ENCODE peak calls at places on chromosomes 2 and 18, in five cellular contexts. X, D, U, S and N are unnamed samples.

GRCh38 chr18:31609886-31610646 is 18.4 kb downstream of the TTR start:
- DNase-seq in S (no peak), D (no peak), X (no peak), U (no peak), N (no peak)

GRCh38 chr2:40380721-40381120 is 71.2 kb downstream of the SLC8A1 start:
- DNase-seq in U (no peak), S (no peak), X (no peak), D (no peak), N (no peak)

GRCh38 chr2:113131343-113131933 is 4.0 kb downstream of the IL1RN start:
- DNase-seq in U (no peak), D (no peak), X (no peak), S (no peak), N (no peak)

GRCh38 chr2:128058114-128058513 is 30.3 kb upstream of the SAP130 start:
- DNase-seq in D (no peak), U (no peak), X (no peak), S (no peak), N (no peak)

GRCh38 chr18:61824733-61825363 is 68.0 kb downstream of the RNF152 start:
- DNase-seq in X (no peak), S (no peak), U (no peak), D (peak), N (no peak)

GRCh38 chr2:43110442-43110871 is 115.9 kb downstream of the ZFP36L2 start:
- DNase-seq in D (peak), X (no peak), S (no peak), U (peak), N (peak)

GRCh38 chr2:172864182-172864581 is 128.5 kb downstream of the RAPGEF4 start:
- DNase-seq in U (no peak), S (peak), X (no peak), D (peak), N (peak)

GRCh38 chr2:45119855-45120254 is 110.6 kb upstream of the SIX2 start:
- DNase-seq in S (no peak), D (peak), U (peak), X (no peak), N (peak)

GRCh38 chr2:102619414-102620319 is at the start of gene SLC9A2:
- DNase-seq in S (peak), X (no peak), D (peak), U (no peak), N (no peak)

GRCh38 chr2:108621087-108621559 is 86.9 kb downstream of the LIMS1 start:
- DNase-seq in S (peak), D (peak), U (no peak), X (peak), N (no peak)

GRCh38 chr18:23784811-23785245 is 95.6 kb downstream of the LAMA3 start:
- DNase-seq in U (peak), D (peak), S (no peak), X (no peak), N (peak)

GRCh38 chr2:119721462-119721861 is 38.3 kb upstream of the PTPN4 start:
- DNase-seq in D (no peak), U (no peak), S (no peak), X (no peak), N (no peak)

GRCh38 chr2:33426666-33427231 is 49.7 kb upstream of the RASGRP3 start:
- DNase-seq in X (no peak), S (no peak), U (peak), D (peak), N (peak)

GRCh38 chr2:127566139-127566417 is 30.6 kb downstream of the MYO7B start:
- DNase-seq in S (no peak), X (no peak), D (no peak), U (no peak), N (no peak)

GRCh38 chr2:120398051-120398960 is 52.4 kb downstream of the INHBB start:
- DNase-seq in S (no peak), U (peak), D (peak), X (no peak), N (peak)

GRCh38 chr2:229160180-229160579 is 110.9 kb downstream of the PID1 start:
- DNase-seq in S (no peak), X (no peak), U (no peak), D (no peak), N (no peak)

GRCh38 chr18:31244737-31245432 is 73.1 kb upstream of the DSG1 start:
- DNase-seq in X (no peak), D (peak), S (no peak), U (no peak), N (no peak)

GRCh38 chr2:56185582-56186046 is 1.8 kb downstream of the CCDC85A start:
- DNase-seq in D (peak), S (peak), X (no peak), U (no peak), N (no peak)

GRCh38 chr2:172082105-172082943 is 3.0 kb upstream of the DLX1 start:
- DNase-seq in U (no peak), D (no peak), S (no peak), X (no peak), N (no peak)

GRCh38 chr18:54713386-54713785 is 114.9 kb upstream of the RAB27B start:
- DNase-seq in S (no peak), D (no peak), X (no peak), U (no peak), N (no peak)

GRCh38 chr2:199999166-199999565 is 43.8 kb downstream of the MAIP1 start:
- DNase-seq in S (no peak), U (no peak), D (no peak), X (no peak), N (no peak)

GRCh38 chr2:18510775-18511174 is 49.7 kb downstream of the RDH14 start:
- DNase-seq in S (no peak), U (no peak), D (no peak), X (no peak), N (no peak)

GRCh38 chr2:36618381-36618780 is 20.4 kb upstream of the FEZ2 start:
- DNase-seq in S (no peak), X (no peak), D (peak), U (peak), N (peak)

GRCh38 chr2:241958818-241959545 is 89.5 kb downstream of the RTP5 start:
- DNase-seq in S (no peak), D (no peak), X (no peak), U (no peak), N (no peak)

GRCh38 chr2:189570565-189570964 is 10.0 kb downstream of the SLC40A1 start:
- DNase-seq in S (no peak), D (peak), U (peak), X (no peak), N (no peak)

GRCh38 chr2:224952942-224953657 is 89.2 kb downstream of the DOCK10 start:
- DNase-seq in D (no peak), U (no peak), S (no peak), X (no peak), N (no peak)

GRCh38 chr18:12394428-12394827 is 13.3 kb upstream of the PRELID3A start:
- DNase-seq in D (no peak), S (no peak), X (no peak), U (no peak), N (no peak)

GRCh38 chr2:62747169-62747568 is 41.7 kb downstream of the EHBP1 start:
- DNase-seq in U (no peak), D (no peak), S (no peak), X (no peak), N (no peak)

GRCh38 chr18:9478545-9478944 is 3.2 kb downstream of the RALBP1 start:
- DNase-seq in U (no peak), D (no peak), X (no peak), S (no peak), N (no peak)

GRCh38 chr2:26279886-26280285 is 35.1 kb downstream of the HADHB start:
- DNase-seq in X (no peak), D (no peak), U (no peak), S (no peak), N (no peak)

GRCh38 chr2:98800330-98801064 is 69.6 kb upstream of the MGAT4A start:
- DNase-seq in D (no peak), U (no peak), S (no peak), X (no peak), N (no peak)

GRCh38 chr2:217790681-217791392 is 212.0 kb downstream of the TNS1 start:
- DNase-seq in D (peak), S (no peak), U (peak), X (no peak), N (peak)

GRCh38 chr2:143429932-143430331 is 300.7 kb downstream of the ARHGAP15 start:
- DNase-seq in X (no peak), D (peak), U (no peak), S (no peak), N (peak)

GRCh38 chr2:100242891-100243670 is 79.2 kb downstream of the LONRF2 start:
- DNase-seq in D (peak), U (no peak), X (no peak), S (peak), N (peak)

GRCh38 chr2:205337307-205337706 is 345.0 kb upstream of the NRP2 start:
- DNase-seq in U (no peak), X (no peak), S (no peak), D (no peak), N (no peak)

GRCh38 chr2:202064206-202064880 is 8.7 kb upstream of the KIAA2012 start:
- DNase-seq in X (no peak), D (peak), S (no peak), U (peak), N (peak)
- H3K27ac ChIP-seq in X (no peak), D (peak), S (no peak), U (peak), N (peak)

DNA sequence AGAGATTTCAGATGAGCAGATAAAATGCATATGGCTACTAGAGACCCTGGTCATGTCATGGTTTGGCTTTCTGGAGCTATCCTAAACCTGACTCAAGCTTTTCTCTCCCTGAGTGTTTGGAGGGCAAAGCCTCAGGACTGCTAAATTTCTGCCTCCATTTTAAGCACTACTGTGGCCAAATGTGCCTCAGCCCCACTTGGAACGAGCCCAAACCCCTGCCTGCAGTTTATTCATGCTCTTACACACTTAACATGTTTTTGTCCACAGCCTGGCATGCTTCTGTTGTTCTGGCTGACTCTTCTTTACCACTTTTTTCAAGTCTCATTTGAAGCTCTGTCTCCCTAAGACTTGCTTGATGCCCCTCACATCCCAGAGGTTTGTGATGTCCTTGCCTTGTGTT is 24.7 kb downstream of the MGAT5 start:
- DNase-seq in U (no peak), D (no peak), S (no peak), X (no peak), N (no peak)
- H3K27ac ChIP-seq in U (no peak), D (no peak), S (no peak), X (no peak), N (no peak)

GRCh38 chr2:46796031-46796430 is 119.6 kb downstream of the MCFD2 start:
- DNase-seq in D (no peak), U (no peak), S (no peak), X (no peak), N (no peak)
- H3K27ac ChIP-seq in D (no peak), U (no peak), S (no peak), X (no peak), N (no peak)

DNA sequence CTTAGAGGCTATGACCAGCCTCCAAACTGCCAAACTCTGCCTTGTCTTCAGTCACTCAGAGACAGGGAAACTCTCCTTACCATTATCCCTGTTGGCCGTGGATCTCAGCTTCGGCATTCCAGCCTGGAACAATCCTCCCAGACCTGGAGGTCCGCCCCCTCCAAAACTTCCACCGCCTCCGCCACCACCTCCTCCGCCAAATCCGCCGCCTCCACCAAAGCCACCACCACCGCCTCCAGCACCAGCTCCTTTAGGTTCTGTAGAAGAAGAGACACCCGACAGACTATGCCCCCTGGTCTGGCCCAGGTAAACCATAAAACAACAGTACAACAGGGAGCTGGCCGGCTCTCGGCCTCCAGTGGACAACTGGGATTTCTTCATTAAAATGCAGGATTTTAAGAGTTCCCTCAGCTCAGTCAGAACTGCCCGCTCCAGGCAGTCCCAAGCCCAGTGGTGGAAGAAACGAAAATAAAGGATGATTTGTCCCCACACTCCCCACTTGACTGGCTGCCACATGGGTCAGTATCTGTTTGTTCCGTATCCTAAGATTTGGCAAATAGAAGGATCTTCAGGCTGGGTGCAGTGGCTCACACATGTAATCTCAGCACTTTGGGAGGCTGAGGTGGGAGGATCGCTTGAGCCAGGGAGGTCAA is 22.4 kb downstream of the WIPF1 start:
- DNase-seq in D (no peak), S (no peak), U (no peak), X (no peak), N (no peak)
- H3K27ac ChIP-seq in D (no peak), S (no peak), U (no peak), X (no peak), N (no peak)

DNA sequence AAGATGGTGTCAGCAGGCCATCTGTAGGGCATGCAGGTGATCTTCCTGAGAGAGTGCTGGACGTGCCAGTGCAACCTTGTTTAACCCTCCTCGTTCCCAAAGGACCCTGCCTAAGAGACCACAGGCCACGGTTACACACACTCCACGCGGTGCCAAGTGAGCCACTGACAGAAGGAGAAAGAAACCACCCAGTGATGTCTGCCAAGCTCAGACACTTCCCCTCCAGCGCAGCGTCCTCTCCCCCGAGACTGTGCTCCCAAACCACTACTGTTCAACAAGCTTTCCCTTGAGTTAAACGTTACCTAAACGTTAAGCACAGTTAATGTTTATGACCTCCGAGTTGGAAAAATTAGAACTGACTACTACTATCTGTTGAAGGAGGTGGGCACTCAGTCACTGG is 119.1 kb upstream of the NCK2 start:
- DNase-seq in U (no peak), X (no peak), D (no peak), S (no peak), N (no peak)
- H3K27ac ChIP-seq in U (no peak), X (no peak), D (no peak), S (no peak), N (no peak)

DNA sequence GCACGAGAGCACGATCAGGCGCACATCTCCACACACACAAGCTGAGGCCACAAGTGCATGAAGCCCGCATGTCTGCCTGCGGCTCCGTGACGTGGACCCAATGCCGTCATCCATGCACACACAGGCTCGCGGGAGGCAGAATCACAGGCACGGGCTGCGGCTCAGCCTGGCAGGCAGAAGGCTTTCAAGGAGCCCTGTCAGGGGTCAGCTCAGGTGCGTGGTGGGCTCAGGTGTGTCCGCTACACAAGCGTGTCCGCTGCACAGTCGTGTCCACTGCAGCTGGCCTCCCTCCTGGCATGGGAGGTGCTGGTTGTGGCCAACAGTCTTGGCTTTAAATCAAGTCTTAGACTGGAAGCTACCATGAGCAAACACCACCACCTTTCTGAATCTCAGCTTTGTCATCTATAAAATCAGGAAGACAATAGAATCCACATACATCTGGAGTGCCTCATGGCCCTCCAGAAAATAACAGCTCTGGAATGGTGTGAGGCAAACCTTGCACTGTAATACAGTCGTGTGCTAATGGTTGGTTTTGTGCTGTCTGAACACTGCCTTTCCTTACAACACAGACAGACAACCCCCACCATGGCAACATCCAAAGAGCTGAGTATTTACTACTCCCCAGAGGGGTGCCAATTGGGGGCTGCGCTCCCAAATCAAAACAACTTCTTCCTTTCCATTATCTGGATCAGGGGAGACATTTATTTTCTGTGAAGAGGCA is 210.1 kb downstream of the NDUFA10 start:
- DNase-seq in X (peak), D (no peak), U (no peak), S (no peak), N (no peak)
- H3K27ac ChIP-seq in X (no peak), D (no peak), U (no peak), S (peak), N (no peak)

GRCh38 chr2:675982-676646 is 1.1 kb downstream of the TMEM18 start:
- DNase-seq in S (no peak), X (no peak), U (peak), D (peak), N (peak)
- H3K27ac ChIP-seq in S (peak), X (peak), U (peak), D (peak), N (peak)

DNA sequence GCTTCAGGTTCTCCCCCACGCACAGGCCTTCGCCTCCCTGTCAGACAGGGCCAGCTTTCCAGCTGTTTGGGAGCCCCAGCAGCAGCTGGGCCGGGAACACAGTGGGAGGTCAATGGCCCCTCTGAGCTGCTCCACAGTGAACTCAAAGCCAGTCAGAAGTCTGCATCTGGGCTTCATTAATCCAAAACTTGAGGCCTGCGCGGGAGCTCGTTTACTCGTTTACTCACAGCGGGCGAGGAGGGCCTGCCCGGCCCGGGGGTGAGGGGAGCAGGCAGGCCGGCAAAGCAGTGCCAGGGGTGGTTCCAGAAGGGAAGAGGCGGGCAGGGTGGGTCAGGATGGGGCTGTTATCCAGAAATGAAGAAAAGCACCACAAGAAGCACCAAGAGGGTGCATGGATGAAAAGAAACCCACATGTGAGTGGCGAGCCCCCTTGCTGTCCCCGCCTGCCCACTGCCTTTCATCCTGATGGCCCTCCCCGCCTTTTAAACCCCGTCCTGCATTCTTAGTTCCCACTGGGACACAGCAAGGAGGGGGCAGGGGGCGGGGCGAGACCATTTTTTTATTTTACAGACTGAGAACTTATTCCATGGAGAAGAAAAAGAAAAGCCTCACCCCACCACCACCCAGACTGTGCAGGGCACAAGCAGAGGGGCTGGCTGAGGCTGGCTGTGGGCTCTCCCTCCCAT is 37.0 kb upstream of the SEMA4C start:
- DNase-seq in X (no peak), S (no peak), U (no peak), D (no peak), N (no peak)
- H3K27ac ChIP-seq in X (no peak), S (peak), U (peak), D (no peak), N (no peak)

GRCh38 chr2:47043891-47044239 is 111.2 kb downstream of the STPG4 start:
- DNase-seq in X (no peak), D (no peak), S (no peak), U (no peak), N (no peak)
- H3K27ac ChIP-seq in X (peak), D (peak), S (peak), U (peak), N (peak)

GRCh38 chr2:20622296-20622686 is 28.6 kb downstream of the HS1BP3 start:
- DNase-seq in X (peak), D (no peak), U (no peak), S (peak), N (no peak)
- H3K27ac ChIP-seq in X (no peak), D (no peak), U (no peak), S (no peak), N (no peak)